ENCODE peak calls at places on chromosomes 5 and 9, in five cellular contexts. X, N, Y, O and A are unnamed samples.

GRCh38 chr5:170576602-170577584 is 73.1 kb downstream of the KCNIP1 start:
- DNase-seq in N (no peak), Y (no peak), O (no peak), X (no peak), A (no peak)

GRCh38 chr5:82772281-82772680 is 304.9 kb downstream of the TMEM167A start:
- DNase-seq in Y (no peak), N (no peak), O (no peak), X (no peak), A (no peak)

GRCh38 chr9:127083598-127083997 is 38.8 kb downstream of the ANGPTL2 start:
- DNase-seq in N (no peak), O (no peak), Y (no peak), X (no peak), A (no peak)

GRCh38 chr5:159972538-159973362 is 36.2 kb upstream of the TTC1 start:
- DNase-seq in N (no peak), X (no peak), O (no peak), Y (no peak), A (no peak)

GRCh38 chr9:108290839-108291585 is 564.8 kb downstream of the ACTL7B start:
- DNase-seq in N (no peak), O (no peak), Y (no peak), X (no peak), A (no peak)

GRCh38 chr9:78307360-78307759 is 10.4 kb downstream of the PSAT1 start:
- DNase-seq in O (no peak), X (no peak), Y (no peak), N (no peak), A (no peak)

GRCh38 chr9:27749838-27750237 is 176.6 kb upstream of the C9orf72 start:
- DNase-seq in X (no peak), Y (no peak), O (no peak), N (no peak), A (no peak)

GRCh38 chr9:38271666-38272241 is 120.7 kb upstream of the ALDH1B1 start:
- DNase-seq in X (no peak), Y (no peak), O (no peak), N (no peak), A (no peak)

GRCh38 chr5:172644711-172645110 is 3.6 kb downstream of the NEURL1B start:
- DNase-seq in O (peak; percentile 5), Y (no peak), N (no peak), X (no peak), A (no peak)

GRCh38 chr5:100496296-100496695 is 38.9 kb upstream of the FAM174A start:
- DNase-seq in Y (no peak), O (no peak), X (no peak), N (no peak), A (no peak)

GRCh38 chr5:41960481-41960880 is 35.4 kb downstream of the FBXO4 start:
- DNase-seq in X (no peak), Y (no peak), O (no peak), N (no peak), A (no peak)

GRCh38 chr5:109511980-109512744 is 102.4 kb upstream of the PJA2 start:
- DNase-seq in X (no peak), N (peak; percentile 12), Y (no peak), O (no peak), A (no peak)

GRCh38 chr5:138981131-138981530 is 106.0 kb upstream of the LRRTM2 start:
- DNase-seq in O (no peak), X (no peak), N (no peak), Y (peak; percentile 47), A (no peak)

GRCh38 chr9:137656416-137656815 is 37.6 kb downstream of the EHMT1 start:
- DNase-seq in Y (no peak), N (no peak), X (no peak), O (no peak), A (no peak)

GRCh38 chr9:125341566-125341965 is 79.9 kb downstream of the GAPVD1 start:
- DNase-seq in N (no peak), Y (no peak), O (no peak), X (no peak), A (no peak)

GRCh38 chr5:157529002-157529401 is 46.6 kb downstream of the ADAM19 start:
- DNase-seq in X (no peak), N (no peak), Y (no peak), O (no peak), A (no peak)